ENCODE peak calls at places on chromosomes 13 and 19, in ten cellular contexts. K, H, Y, G, B, F, O, E, Z and S are unnamed samples. For H3K4me1, the result is how much of the 10 kb centered on the place peaks cover.

GRCh38 chr13:113958373-113958772 is 15.5 kb downstream of the C13orf46 start:
- DNase-seq in G (no peak), B (no peak), H (peak), Z (no peak), K (no peak), F (no peak), O (peak), E (no peak), Y (no peak), S (peak)

GRCh38 chr19:45717983-45718650 is 12.6 kb downstream of the FBXO46 start:
- DNase-seq in O (no peak), Y (no peak), E (no peak), F (no peak), Z (no peak), K (no peak), B (no peak), G (no peak), H (no peak), S (no peak)

GRCh38 chr19:46076031-46076880 is 35.5 kb upstream of the IGFL4 start:
- DNase-seq in Z (no peak), F (no peak), G (no peak), K (no peak), B (no peak), E (peak), Y (no peak), O (no peak), H (no peak), S (no peak)

GRCh38 chr19:50639121-50640112 is at the start of gene SYT3:
- DNase-seq in E (peak), H (no peak), O (no peak), Z (peak), G (peak), B (peak), F (peak), Y (peak), K (peak), S (no peak)

GRCh38 chr19:43618921-43619261 is 538 bp downstream of the ZNF428 start:
- DNase-seq in Y (no peak), Z (no peak), H (no peak), O (no peak), G (peak), E (no peak), K (peak), F (no peak), B (no peak), S (no peak)

GRCh38 chr19:10988380-10988779 is 27.6 kb downstream of the SMARCA4 start:
- DNase-seq in Y (no peak), F (no peak), B (no peak), H (no peak), G (no peak), K (no peak), O (no peak), E (no peak), Z (no peak), S (no peak)

GRCh38 chr19:40744554-40745401 is 5.5 kb downstream of the ACTMAP start:
- DNase-seq in K (no peak), Y (no peak), Z (no peak), E (peak), O (no peak), B (no peak), G (no peak), H (no peak), F (no peak), S (no peak)

GRCh38 chr19:1469936-1470863 is 8.8 kb downstream of the C19orf25 start:
- DNase-seq in B (peak), O (peak), Z (no peak), H (no peak), Y (peak), K (no peak), E (peak), F (peak), G (no peak), S (peak)

GRCh38 chr13:35855531-35856019 is 275.6 kb downstream of the DCLK1 start:
- DNase-seq in Z (no peak), Y (peak), G (no peak), E (peak), K (no peak), B (no peak), H (no peak), O (no peak), F (no peak), S (no peak)

DNA sequence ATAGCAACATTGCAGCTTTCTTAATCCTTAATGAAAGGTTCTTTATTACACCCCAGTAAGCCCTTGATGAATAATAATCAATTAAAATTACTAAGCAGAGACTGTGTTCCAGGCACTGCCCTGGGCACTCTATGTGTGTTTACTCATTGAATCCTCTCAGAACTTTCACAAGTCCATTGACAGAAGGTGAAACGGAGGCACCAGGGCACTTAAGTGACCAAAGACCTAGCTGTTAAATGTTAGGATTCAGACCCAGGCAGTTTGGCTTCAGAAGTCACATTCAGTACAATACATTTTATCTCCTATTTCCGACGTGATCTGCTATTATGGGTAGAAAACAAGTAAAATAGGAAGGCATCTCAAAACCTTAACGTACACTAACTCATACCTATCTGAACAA is 2.7 kb downstream of the GPR183 start:
- DNase-seq in E (no peak), K (no peak), G (no peak), O (no peak), F (no peak), H (no peak), Z (no peak), B (no peak), Y (no peak), S (no peak)
- H3K4me3 ChIP-seq in E (no peak), K (no peak), G (no peak), O (no peak), F (no peak), H (no peak), Z (no peak), B (no peak), Y (no peak), S (no peak)

GRCh38 chr19:16807416-16808274 is 21.6 kb upstream of the SIN3B start:
- DNase-seq in F (no peak), H (no peak), B (no peak), K (no peak), Z (no peak), E (no peak), O (no peak), G (no peak), Y (no peak), S (no peak)
- H3K4me1 ChIP-seq in F (under half), H (under half), B (under half), K (under half), Z (under half), E (under half), O (under half), G (under half), Y (under half), S (under half)

GRCh38 chr19:35141627-35142401 is 1.2 kb upstream of the FXYD7 start:
- DNase-seq in O (no peak), E (no peak), K (peak), G (no peak), Y (no peak), Z (no peak), H (no peak), B (no peak), F (no peak), S (no peak)

GRCh38 chr19:35143818-35144217 is 763 bp downstream of the FXYD7 start:
- DNase-seq in F (no peak), Y (no peak), B (no peak), O (no peak), K (no peak), G (no peak), H (no peak), Z (no peak), E (no peak), S (no peak)

GRCh38 chr19:35144259-35144599 is 1.2 kb downstream of the FXYD7 start:
- DNase-seq in Y (no peak), K (no peak), F (no peak), G (no peak), Z (no peak), H (no peak), E (no peak), B (no peak), O (no peak), S (no peak)

GRCh38 chr19:35142531-35143230 is 374 bp upstream of the FXYD7 start:
- DNase-seq in G (no peak), H (no peak), B (peak), E (peak), Z (peak), Y (no peak), K (peak), F (no peak), O (no peak), S (no peak)

GRCh38 chr19:35143231-35143715 is at the start of gene FXYD7:
- DNase-seq in Z (no peak), F (no peak), O (no peak), K (no peak), H (no peak), B (no peak), Y (no peak), E (peak), G (no peak), S (no peak)
- H3K4me3 ChIP-seq in Z (no peak), F (no peak), O (no peak), K (peak), H (no peak), B (peak), Y (peak), E (peak), G (no peak), S (no peak)

DNA sequence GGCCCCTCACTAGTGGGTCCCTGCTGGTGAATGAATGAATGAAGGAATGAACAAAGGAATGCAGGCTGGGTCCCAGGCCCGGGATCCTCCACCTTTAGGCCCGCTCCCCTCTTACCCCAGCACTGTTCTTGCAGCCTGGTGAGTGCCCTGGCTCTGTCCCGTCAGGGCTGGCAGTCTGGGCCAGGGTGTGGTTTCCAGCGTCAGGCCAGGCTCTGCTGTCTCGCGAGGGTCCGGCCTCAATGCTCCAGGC is 317 bp downstream of the LYL1 start:
- DNase-seq in G (no peak), O (no peak), F (no peak), B (no peak), E (no peak), K (no peak), Z (no peak), H (no peak), Y (no peak), S (no peak)
- H3K4me1 ChIP-seq in G (under half), O (under half), F (half or more), B (half or more), E (under half), K (under half), Z (under half), H (under half), Y (under half), S (half or more)

GRCh38 chr13:87872813-87873212 is 201.6 kb downstream of the SLITRK5 start:
- DNase-seq in O (no peak), E (no peak), G (no peak), F (no peak), K (no peak), Y (no peak), Z (peak), B (no peak), H (no peak), S (no peak)

GRCh38 chr13:87878706-87879105 is 207.5 kb downstream of the SLITRK5 start:
- DNase-seq in G (no peak), B (no peak), Y (no peak), E (no peak), K (peak), Z (no peak), H (no peak), F (no peak), O (no peak), S (no peak)

DNA sequence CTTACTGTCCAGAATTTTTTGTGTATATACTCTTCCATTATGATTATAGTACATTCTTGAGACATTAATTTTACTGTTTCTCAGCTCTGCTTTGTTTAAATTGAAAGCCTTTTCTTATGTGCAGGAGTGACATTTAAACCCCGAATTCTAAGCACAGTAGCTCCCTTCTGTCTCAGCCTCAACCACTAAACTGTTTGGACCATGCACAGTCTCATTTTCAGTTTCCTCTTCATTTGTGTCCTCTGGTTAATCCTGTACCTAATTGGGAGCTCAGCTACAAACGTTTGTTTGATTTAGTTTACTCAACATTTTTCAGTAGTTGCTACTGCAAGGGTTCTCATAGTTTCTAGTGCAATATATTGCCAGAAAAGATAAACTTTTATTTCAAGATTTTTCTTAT is 206.3 kb downstream of the SLITRK5 start:
- DNase-seq in Y (no peak), E (no peak), B (no peak), Z (no peak), O (no peak), F (no peak), H (no peak), K (no peak), G (no peak), S (no peak)
- H3K4me3 ChIP-seq in Y (no peak), E (no peak), B (no peak), Z (no peak), O (no peak), F (no peak), H (no peak), K (no peak), G (no peak), S (no peak)

GRCh38 chr19:3310711-3311110 is 55.7 kb upstream of the NFIC start:
- DNase-seq in F (no peak), B (no peak), O (no peak), K (no peak), E (no peak), Z (no peak), G (no peak), Y (no peak), H (no peak), S (no peak)

GRCh38 chr19:3315676-3315973 is 50.8 kb upstream of the NFIC start:
- DNase-seq in E (no peak), B (no peak), Y (no peak), H (no peak), Z (no peak), F (no peak), O (no peak), G (no peak), K (no peak), S (no peak)

GRCh38 chr19:3310280-3310679 is 56.1 kb upstream of the NFIC start:
- DNase-seq in H (no peak), O (no peak), B (no peak), E (no peak), Y (no peak), Z (no peak), F (no peak), G (no peak), K (no peak), S (no peak)

GRCh38 chr19:3314962-3315675 is 51.3 kb upstream of the NFIC start:
- DNase-seq in O (no peak), B (no peak), Z (no peak), K (no peak), Y (no peak), G (no peak), E (no peak), F (no peak), H (no peak), S (no peak)

GRCh38 chr19:3313199-3313575 is 53.2 kb upstream of the NFIC start:
- DNase-seq in O (no peak), Y (no peak), Z (no peak), F (no peak), H (no peak), E (no peak), K (no peak), G (no peak), B (no peak), S (no peak)
- H3K4me1 ChIP-seq in O (under half), Y (under half), Z (under half), F (under half), H (under half), E (under half), K (under half), G (under half), B (under half), S (under half)

DNA sequence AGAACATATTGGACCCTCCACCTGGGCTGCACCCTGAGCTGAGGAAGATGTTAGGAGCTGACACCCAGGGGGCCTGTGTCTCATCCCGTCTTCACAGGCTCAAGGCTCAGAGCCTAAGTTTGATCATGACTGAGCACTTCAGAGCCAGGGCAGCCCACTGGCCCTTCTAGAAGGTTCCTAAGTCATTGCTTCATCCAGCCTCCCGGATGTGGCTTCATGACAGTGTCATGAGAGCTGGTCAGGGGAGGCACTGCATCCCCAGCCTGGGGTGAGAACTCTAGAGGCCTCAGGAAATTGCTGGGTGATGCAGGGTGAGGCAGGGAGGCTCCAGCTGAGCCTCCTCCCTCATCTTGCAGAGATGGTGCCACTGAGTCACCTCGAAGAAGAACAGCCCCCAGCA is 24.9 kb upstream of the PIK3R2 start:
- DNase-seq in H (no peak), E (no peak), Z (no peak), K (no peak), B (no peak), F (no peak), G (peak), O (no peak), Y (no peak), S (no peak)
- H3K4me3 ChIP-seq in H (no peak), E (no peak), Z (no peak), K (no peak), B (no peak), F (no peak), G (no peak), O (no peak), Y (no peak), S (no peak)

DNA sequence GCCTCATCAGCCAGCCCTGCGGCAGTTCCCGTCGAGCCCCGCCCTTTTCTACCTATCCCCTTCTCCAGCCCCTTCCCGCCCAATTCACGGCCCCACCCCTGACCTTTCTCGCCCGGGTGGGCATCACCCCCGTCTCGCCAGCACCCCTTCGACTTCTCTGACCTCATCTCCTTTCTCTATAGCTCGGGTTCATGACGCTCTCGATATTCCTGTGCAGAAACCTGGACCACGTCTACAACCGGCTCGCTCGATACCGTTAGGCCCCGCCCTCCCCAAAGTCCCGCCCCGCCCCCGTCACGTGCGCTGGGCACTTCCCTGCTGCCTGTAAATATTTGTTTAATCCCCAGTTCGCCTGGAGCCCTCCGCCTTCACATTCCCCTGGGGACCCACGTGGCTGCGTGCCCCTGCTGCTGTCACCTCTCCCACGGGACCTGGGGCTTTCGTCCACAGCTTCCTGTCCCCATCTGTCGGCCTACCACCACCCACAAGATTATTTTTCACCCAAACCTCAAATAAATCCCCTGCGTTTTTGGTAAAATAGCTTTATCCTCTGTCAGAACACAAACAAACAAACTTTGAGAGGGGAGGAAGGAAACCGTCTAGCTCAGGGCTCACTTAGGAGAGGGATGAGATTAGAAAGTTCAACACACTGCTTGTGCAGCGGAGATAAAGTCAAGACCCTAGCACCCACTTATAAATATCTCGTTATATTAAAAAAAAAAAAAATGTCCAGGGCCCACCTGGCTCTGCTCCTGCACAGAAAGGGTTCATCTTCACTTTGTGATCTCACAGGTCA is 5.1 kb downstream of the CD37 start:
- DNase-seq in B (no peak), K (peak), O (peak), F (peak), Y (no peak), G (no peak), H (peak), Z (peak), E (peak), S (peak)
- H3K4me1 ChIP-seq in B (under half), K (under half), O (under half), F (under half), Y (under half), G (under half), H (under half), Z (under half), E (under half), S (under half)